ENCODE peak calls at places on chromosomes 3 and 15, in ten cellular contexts. F is ELF-1; R is LHCN-M2; P is GM19239; H is COR-L47; N is skeletal muscle cell; B is activated T-helper 1 cell treated with anti-CD3 and anti-CD28 coated beads, Interleukin-12 subunit alpha, Interleukin-12 subunit beta, Interleukin-2, Interleukin-4 antibody, amounts not matched to agents 30 ng/mL and 10 ng/mL and 1 ng/mL, durations not matched to agents 14 hours and 24 hours and 36 hours; O is activated gamma-delta T cell treated with Interleukin-2 at 50 U/mL for 16 hours; Y is endothelial cell; K is HCT116. J is an unnamed sample.

GRCh38 chr3:16474304-16474703 is 39.2 kb downstream of the RFTN1 start:
- DNase-seq in N (peak), F (no peak), Y (no peak), O (no peak), R (peak), B (no peak), P (no peak), K (no peak), H (no peak), J (no peak)

GRCh38 chr15:63870403-63871209 is 36.9 kb upstream of the HERC1 start:
- DNase-seq in Y (peak), R (peak), K (no peak), O (no peak), F (peak), H (no peak), P (no peak), N (peak), B (no peak), J (no peak)

GRCh38 chr15:67098768-67099282 is 33.4 kb downstream of the SMAD3 start:
- DNase-seq in R (peak), B (no peak), H (no peak), O (no peak), P (no peak), Y (no peak), N (no peak), K (no peak), F (no peak), J (no peak)

GRCh38 chr15:46708226-46708625 is 1009.1 kb upstream of the SEMA6D start:
- DNase-seq in R (no peak), Y (no peak), K (no peak), P (no peak), F (no peak), N (no peak), H (no peak), B (no peak), O (no peak), J (no peak)

GRCh38 chr15:68561901-68562300 is 16.9 kb upstream of the CORO2B start:
- DNase-seq in Y (no peak), K (no peak), B (no peak), R (no peak), P (no peak), O (no peak), H (no peak), N (no peak), F (no peak), J (no peak)

GRCh38 chr15:74870496-74871213 is 2.5 kb downstream of the SCAMP2 start:
- DNase-seq in N (no peak), R (no peak), K (no peak), O (no peak), P (no peak), B (no peak), Y (no peak), H (no peak), F (peak), J (no peak)

GRCh38 chr3:133412511-133413165 is 12.8 kb downstream of the BFSP2 start:
- DNase-seq in P (no peak), O (no peak), F (peak), H (no peak), R (no peak), Y (no peak), N (peak), K (no peak), B (no peak), J (no peak)

GRCh38 chr15:69304176-69304533 is 5.4 kb downstream of the PAQR5 start:
- DNase-seq in F (no peak), K (peak), N (peak), P (no peak), Y (no peak), R (peak), O (no peak), H (no peak), B (no peak), J (no peak)

GRCh38 chr3:32392530-32393302 is 1.1 kb downstream of the CMTM7 start:
- DNase-seq in B (no peak), R (no peak), K (no peak), H (no peak), P (no peak), N (no peak), Y (no peak), O (no peak), F (no peak), J (no peak)

GRCh38 chr15:68385671-68386586 is 46.0 kb downstream of the ITGA11 start:
- DNase-seq in N (no peak), B (no peak), F (no peak), O (no peak), H (no peak), K (no peak), P (no peak), R (no peak), Y (no peak), J (no peak)

GRCh38 chr3:24494616-24495333 is at the start of gene THRB:
- DNase-seq in Y (peak), O (no peak), H (no peak), K (peak), F (peak), N (no peak), B (no peak), P (no peak), R (no peak), J (no peak)

GRCh38 chr3:8239718-8240698 is 261.6 kb upstream of the LMCD1 start:
- DNase-seq in K (peak), H (no peak), R (peak), O (peak), B (no peak), P (peak), N (peak), F (peak), Y (peak), J (no peak)

GRCh38 chr15:87031545-87032230 is 952.0 kb downstream of the AGBL1 start:
- DNase-seq in F (no peak), Y (no peak), R (no peak), K (no peak), P (no peak), H (no peak), N (no peak), B (no peak), O (no peak), J (no peak)

GRCh38 chr15:39588531-39589192 is 7.8 kb downstream of the THBS1 start:
- DNase-seq in H (no peak), F (no peak), R (peak), Y (no peak), K (no peak), B (no peak), P (no peak), N (no peak), O (no peak), J (no peak)

J was measured in CD8-positive, alpha-beta memory T cell.